ENCODE peak calls at places on chromosomes 7 and 10, in five cellular contexts. O, T, U, I and F are unnamed samples.

GRCh38 chr10:43222296-43222695 is 44.6 kb downstream of the RASGEF1A start:
- DNase-seq in O (no peak), T (no peak), U (no peak), I (no peak), F (peak)

GRCh38 chr7:91759205-91759863 is 121.2 kb downstream of the MTERF1 start:
- DNase-seq in O (peak), T (no peak), U (peak), I (peak), F (no peak)

GRCh38 chr7:111210996-111211395 is 120.1 kb downstream of the LRRN3 start:
- DNase-seq in O (no peak), T (no peak), U (peak), I (no peak), F (no peak)

GRCh38 chr7:121123028-121123427 is 134.5 kb downstream of the CPED1 start:
- DNase-seq in O (no peak), T (no peak), U (no peak), I (no peak), F (no peak)

GRCh38 chr7:30804078-30804661 is 33.0 kb downstream of the MINDY4 start:
- DNase-seq in O (no peak), T (no peak), U (peak), I (peak), F (no peak)

GRCh38 chr7:28804990-28805389 is 153.1 kb downstream of the TRIL start:
- DNase-seq in O (no peak), T (no peak), U (peak), I (peak), F (no peak)

GRCh38 chr7:92753614-92754013 is 82.8 kb downstream of the CDK6 start:
- DNase-seq in O (no peak), T (no peak), U (peak), I (peak), F (no peak)

GRCh38 chr7:4080954-4081353 is 601.1 kb upstream of the FOXK1 start:
- DNase-seq in O (no peak), T (no peak), U (no peak), I (no peak), F (no peak)

GRCh38 chr10:70320751-70321150 is 36.9 kb upstream of the NPFFR1 start:
- DNase-seq in O (no peak), T (no peak), U (no peak), I (no peak), F (no peak)

GRCh38 chr10:127313996-127314700 is 117.8 kb upstream of the INSYN2A start:
- DNase-seq in O (no peak), T (no peak), U (no peak), I (no peak), F (no peak)

GRCh38 chr10:3820255-3820654 is 35.2 kb upstream of the KLF6 start:
- DNase-seq in O (no peak), T (no peak), U (no peak), I (peak), F (no peak)

GRCh38 chr10:95176101-95176500 is 17.9 kb upstream of the ACSM6 start:
- DNase-seq in O (no peak), T (no peak), U (no peak), I (no peak), F (no peak)

GRCh38 chr10:3494131-3494878 is 290.7 kb downstream of the KLF6 start:
- DNase-seq in O (no peak), T (no peak), U (peak), I (no peak), F (no peak)

GRCh38 chr10:3901370-3901769 is 116.4 kb upstream of the KLF6 start:
- DNase-seq in O (no peak), T (no peak), U (no peak), I (no peak), F (no peak)

GRCh38 chr7:3154317-3154716 is 110.7 kb upstream of the CARD11 start:
- DNase-seq in O (no peak), T (no peak), U (no peak), I (no peak), F (no peak)

GRCh38 chr7:102421706-102422105 is 11.7 kb upstream of the ORAI2 start:
- DNase-seq in O (no peak), T (no peak), U (no peak), I (no peak), F (no peak)

GRCh38 chr7:74637745-74638144 is 19.8 kb upstream of the GTF2I start:
- DNase-seq in O (no peak), T (no peak), U (no peak), I (no peak), F (no peak)

GRCh38 chr7:135253851-135254815 is 20.5 kb downstream of the STRA8 start:
- DNase-seq in O (no peak), T (no peak), U (peak), I (peak), F (peak)

GRCh38 chr7:148303295-148304013 is 287.1 kb upstream of the C7orf33 start:
- DNase-seq in O (peak), T (no peak), U (peak), I (peak), F (no peak)

GRCh38 chr10:109149666-109150350 is 773.5 kb downstream of the XPNPEP1 start:
- DNase-seq in O (no peak), T (no peak), U (no peak), I (no peak), F (no peak)

GRCh38 chr10:50992356-50992866 is 81.9 kb upstream of the PRKG1 start:
- DNase-seq in O (no peak), T (no peak), U (no peak), I (no peak), F (no peak)

GRCh38 chr7:111172573-111172972 is 81.6 kb downstream of the LRRN3 start:
- DNase-seq in O (no peak), T (no peak), U (no peak), I (no peak), F (no peak)

GRCh38 chr7:133513608-133514007 is 260.7 kb downstream of the EXOC4 start:
- DNase-seq in O (no peak), T (no peak), U (peak), I (peak), F (no peak)

GRCh38 chr10:71659050-71659738 is 60.4 kb downstream of the C10orf105 start:
- DNase-seq in O (no peak), T (no peak), U (no peak), I (no peak), F (no peak)

GRCh38 chr7:24732646-24733413 is 24.4 kb downstream of the GSDME start:
- DNase-seq in O (no peak), T (no peak), U (peak), I (peak), F (no peak)

GRCh38 chr7:117873056-117873932 is at the start of gene CTTNBP2:
- DNase-seq in O (peak), T (no peak), U (peak), I (peak), F (peak)

GRCh38 chr10:93542358-93542791 is 24.1 kb upstream of the FFAR4 start:
- DNase-seq in O (no peak), T (no peak), U (peak), I (peak), F (no peak)

GRCh38 chr10:118873080-118873737 is 118.4 kb upstream of the CACUL1 start:
- DNase-seq in O (no peak), T (no peak), U (peak), I (peak), F (no peak)

GRCh38 chr10:75400769-75401568 is 595 bp downstream of the ZNF503 start:
- DNase-seq in O (peak), T (no peak), U (peak), I (peak), F (no peak)

GRCh38 chr10:47146571-47146970 is 153.4 kb upstream of the GDF10 start:
- DNase-seq in O (no peak), T (no peak), U (no peak), I (peak), F (no peak)

DNA sequence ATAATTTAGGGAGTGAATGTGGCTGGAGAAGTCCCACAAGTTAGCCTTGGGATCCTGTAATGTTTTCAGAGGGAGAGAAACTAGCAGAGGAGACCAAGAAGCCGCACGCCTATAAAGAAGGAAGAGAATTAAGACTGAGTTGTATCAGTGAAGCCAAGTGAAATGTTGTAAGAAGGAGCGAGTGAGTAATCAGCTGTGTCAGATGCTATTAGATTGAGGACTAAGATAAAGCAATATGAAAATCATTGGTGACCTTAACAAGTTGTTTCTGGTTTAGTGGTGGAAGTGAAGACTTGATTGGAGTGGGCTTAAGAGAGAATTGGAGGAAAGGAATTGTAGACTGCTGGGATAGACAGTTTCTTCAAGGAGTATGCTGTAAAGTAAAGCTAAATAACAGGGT is 8.8 kb downstream of the CCSER2 start:
- DNase-seq in O (no peak), T (no peak), U (no peak), I (peak), F (no peak)
- H3K4me3 ChIP-seq in O (no peak), T (no peak), U (no peak), I (no peak), F (no peak)

GRCh38 chr7:95594185-95594584 is 2.1 kb downstream of the PDK4 start:
- DNase-seq in O (no peak), T (no peak), U (no peak), I (no peak), F (no peak)
- H3K4me3 ChIP-seq in O (peak), T (no peak), U (no peak), I (no peak), F (peak)

DNA sequence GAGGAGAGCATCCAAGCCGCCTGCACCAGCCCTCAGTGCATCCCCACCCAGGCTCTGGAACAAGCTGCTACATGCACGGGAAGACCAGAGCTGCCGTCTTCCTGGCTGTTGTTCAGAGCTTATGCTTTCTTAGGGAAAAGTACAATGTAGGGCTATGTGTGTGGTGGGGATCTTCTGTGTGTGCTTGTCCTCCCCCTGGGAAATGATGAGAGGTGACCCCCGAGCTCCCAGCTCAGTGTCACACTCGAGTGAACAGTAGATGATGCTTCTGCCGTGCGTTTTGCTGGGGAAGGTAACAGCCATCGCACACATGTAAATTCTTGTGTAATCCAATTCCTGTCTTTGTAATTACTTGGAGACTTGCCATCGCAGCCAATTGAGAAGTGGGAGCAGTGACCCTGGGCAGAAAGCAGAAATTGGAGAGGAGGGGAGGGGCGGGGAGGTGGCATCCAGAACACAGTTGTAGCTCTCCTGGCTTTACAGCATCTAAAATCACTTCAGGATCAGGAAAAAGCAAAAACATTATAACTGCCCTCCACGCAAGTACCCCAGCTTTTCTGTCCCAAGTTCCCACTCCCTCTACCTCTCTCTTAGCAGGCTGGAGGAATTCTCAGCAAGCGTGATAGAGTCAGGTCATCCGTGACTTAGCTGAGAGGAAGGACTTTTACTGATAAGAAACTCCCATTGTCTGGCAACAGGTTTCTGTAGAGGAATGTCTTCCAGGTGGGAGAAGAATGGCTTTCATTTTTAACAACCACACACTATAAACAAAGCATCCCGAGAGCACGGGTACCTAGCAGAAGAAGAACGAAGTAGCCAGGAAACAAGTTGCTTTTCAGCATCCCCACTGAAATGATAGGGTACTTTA is 149.6 kb downstream of the TCF7L2 start:
- DNase-seq in O (no peak), T (no peak), U (no peak), I (peak), F (no peak)
- H3K4me3 ChIP-seq in O (no peak), T (no peak), U (no peak), I (peak), F (no peak)

DNA sequence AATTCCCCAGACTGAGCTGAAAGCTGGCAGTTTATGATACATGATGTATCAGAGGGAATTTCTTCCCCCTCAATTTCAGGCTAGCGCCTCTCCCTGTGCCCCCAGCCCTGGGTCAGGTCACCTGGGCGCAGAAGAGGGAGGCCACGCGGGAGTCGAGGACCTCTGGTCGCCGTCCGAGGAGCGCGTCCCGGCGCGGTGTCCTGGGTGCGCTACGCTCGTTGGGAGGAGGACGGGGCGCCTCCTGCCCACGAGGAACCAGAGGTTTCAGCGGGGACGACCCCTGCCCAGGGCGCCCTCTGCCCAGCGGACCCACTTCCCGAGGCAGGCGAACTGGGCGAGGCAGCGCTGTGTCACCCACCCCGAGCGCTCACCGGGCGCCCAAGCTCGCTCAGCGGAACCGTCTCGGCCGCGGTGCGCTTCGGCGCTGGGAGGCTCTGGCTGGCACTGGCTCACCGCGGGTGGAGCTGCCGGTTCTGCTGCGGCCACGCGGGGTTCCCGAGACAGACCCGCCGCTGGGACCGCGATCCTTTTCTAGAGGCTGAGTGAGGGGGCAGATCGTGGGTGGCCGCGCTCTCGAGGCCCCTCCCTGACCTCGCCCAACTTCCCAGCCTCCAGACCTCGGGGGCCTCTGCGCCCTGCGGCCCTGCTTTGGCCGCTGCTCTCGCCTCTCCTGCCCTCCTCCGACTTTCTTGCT is at the start of gene FAM237B:
- DNase-seq in O (no peak), T (no peak), U (peak), I (peak), F (peak)
- H3K4me3 ChIP-seq in O (peak), T (no peak), U (peak), I (peak), F (peak)

DNA sequence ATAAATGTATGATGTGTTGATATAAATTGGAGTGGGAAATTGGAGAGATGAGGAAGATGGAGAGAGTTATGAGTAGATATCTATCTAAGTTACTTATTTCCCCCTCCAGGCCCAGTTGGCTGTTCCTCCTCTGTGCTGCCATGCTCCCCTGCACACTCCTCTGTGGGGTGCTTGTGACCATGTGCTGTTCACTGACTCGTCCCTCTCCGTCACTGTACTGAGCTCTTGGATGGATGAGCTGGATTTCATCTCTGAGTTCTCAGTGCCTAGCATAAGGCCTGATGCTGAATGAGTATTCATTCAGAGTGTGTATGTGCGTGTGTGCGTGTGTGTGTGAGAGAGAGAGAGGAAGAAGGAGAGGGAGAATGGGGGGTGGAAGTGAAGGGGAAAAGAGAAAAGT is 14.5 kb downstream of the OR9A2 start:
- DNase-seq in O (no peak), T (no peak), U (no peak), I (no peak), F (no peak)
- H3K4me3 ChIP-seq in O (no peak), T (no peak), U (no peak), I (no peak), F (no peak)

GRCh38 chr7:73307436-73307835 is 1.2 kb downstream of the NSUN5 start:
- DNase-seq in O (no peak), T (no peak), U (no peak), I (no peak), F (no peak)
- H3K4me3 ChIP-seq in O (no peak), T (peak), U (no peak), I (no peak), F (peak)

DNA sequence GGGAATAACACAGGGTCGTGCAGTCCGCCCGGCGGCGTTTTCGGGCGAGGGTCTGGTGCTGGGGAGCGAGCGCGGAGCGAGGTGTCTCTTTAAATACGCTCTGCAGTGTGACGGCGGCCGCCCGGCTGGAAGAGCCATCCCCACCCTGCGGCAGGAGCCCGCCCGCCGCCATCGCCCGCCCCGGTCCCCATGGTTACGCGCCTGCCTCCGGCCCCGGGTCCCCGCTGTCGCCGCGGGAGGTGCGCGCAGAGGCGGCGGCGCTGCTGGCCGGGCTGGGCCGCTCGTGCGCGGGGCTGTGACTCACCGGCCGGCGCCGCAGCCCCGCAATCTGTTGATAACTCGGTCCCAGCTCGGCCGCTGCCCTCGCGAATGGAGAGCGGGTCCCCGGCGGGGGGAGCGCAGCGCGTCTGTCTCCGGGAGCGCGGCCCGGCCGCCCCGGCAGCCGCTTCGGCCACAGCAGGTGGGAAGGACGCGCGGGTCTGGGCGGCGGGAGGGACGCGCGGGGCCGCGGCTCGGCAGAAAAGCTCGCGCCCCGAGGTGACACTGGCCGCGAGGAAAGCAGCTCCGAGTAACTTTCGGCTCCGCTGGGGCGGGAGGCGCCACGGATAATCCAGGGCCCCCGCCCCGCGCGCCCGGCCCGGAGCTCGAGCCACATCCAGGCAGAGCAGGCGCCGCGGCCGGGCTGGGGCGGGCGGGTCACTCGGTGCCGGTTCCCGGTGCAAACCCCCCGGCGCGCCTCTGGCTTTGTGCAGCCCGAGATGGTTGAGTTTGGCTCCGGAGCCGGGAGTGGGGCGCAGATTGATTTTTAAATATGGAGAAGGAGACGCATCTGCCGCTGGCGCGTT is at the start of gene ADGRA1:
- DNase-seq in O (no peak), T (no peak), U (no peak), I (no peak), F (peak)
- H3K4me3 ChIP-seq in O (no peak), T (no peak), U (no peak), I (no peak), F (peak)

GRCh38 chr7:151277631-151278030 is 29.1 kb upstream of the SMARCD3 start:
- DNase-seq in O (no peak), T (no peak), U (no peak), I (no peak), F (no peak)
- H3K4me3 ChIP-seq in O (peak), T (peak), U (no peak), I (no peak), F (peak)

DNA sequence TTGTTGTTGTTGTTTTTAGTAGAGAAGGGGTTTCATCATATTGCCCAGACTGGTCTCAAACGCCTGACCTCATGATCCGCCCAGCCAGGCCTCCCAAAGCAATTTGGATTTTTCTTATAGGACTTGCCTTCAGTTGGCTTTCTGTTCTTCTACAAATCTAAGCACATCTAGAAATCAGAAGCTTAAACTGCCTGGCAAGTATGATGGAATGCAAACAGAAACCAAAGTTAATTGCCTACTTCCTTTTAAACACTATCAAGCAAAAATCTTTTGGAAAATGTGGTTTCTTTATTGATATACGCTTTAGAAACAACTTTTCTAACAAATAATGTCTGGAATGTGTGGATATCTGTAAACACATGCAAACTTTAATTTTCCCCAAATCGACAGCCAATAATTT is 64.9 kb downstream of the USP6NL start:
- DNase-seq in O (no peak), T (no peak), U (peak), I (peak), F (no peak)
- H3K4me3 ChIP-seq in O (no peak), T (no peak), U (no peak), I (no peak), F (no peak)